ENCODE peak calls at places on chromosomes 1 and 21, in four cellular contexts. A is K562, L is A549, N is WTC11. Z is an unnamed sample.

GRCh38 chr1:195962051-195962450 is 646.2 kb downstream of the KCNT2 start:
- DNase-seq in A (peak), L (peak), N (no peak), Z (no peak)

GRCh38 chr1:172398193-172398592 is 22.3 kb upstream of the C1orf105 start:
- DNase-seq in A (no peak), L (no peak), N (no peak), Z (no peak)

GRCh38 chr1:93997756-93998155 is 88.5 kb upstream of the GCLM start:
- DNase-seq in A (no peak), L (no peak), N (no peak), Z (no peak)

GRCh38 chr1:48216276-48216675 is 6.2 kb upstream of the SLC5A9 start:
- DNase-seq in A (no peak), L (no peak), N (no peak), Z (no peak)

GRCh38 chr1:209674957-209675566 is at the start of gene G0S2:
- DNase-seq in A (peak), L (no peak), N (peak), Z (no peak)

GRCh38 chr1:167666416-167666815 is 36.4 kb downstream of the RCSD1 start:
- DNase-seq in A (no peak), L (no peak), N (no peak), Z (no peak)

GRCh38 chr1:32695098-32695904 is 7.3 kb downstream of the SYNC start:
- DNase-seq in A (peak), L (no peak), N (no peak), Z (peak)

GRCh38 chr21:36069713-36070573 is at the start of gene CBR1:
- DNase-seq in A (peak), L (peak), N (peak), Z (peak)

GRCh38 chr1:89941110-89941770 is 53.7 kb upstream of the ZNF326 start:
- DNase-seq in A (peak), L (no peak), N (no peak), Z (no peak)

GRCh38 chr21:40466893-40467483 is 380.0 kb downstream of the DSCAM start:
- DNase-seq in A (peak), L (peak), N (no peak), Z (no peak)

GRCh38 chr1:201608635-201609395 is 69.9 kb downstream of the NAV1 start:
- DNase-seq in A (no peak), L (no peak), N (no peak), Z (no peak)

GRCh38 chr1:53378061-53378460 is 50.2 kb upstream of the LRP8 start:
- DNase-seq in A (no peak), L (no peak), N (peak), Z (no peak)

GRCh38 chr1:231733063-231733462 is 106.5 kb downstream of the DISC1 start:
- DNase-seq in A (no peak), L (no peak), N (no peak), Z (no peak)

GRCh38 chr21:27021046-27021445 is 54.2 kb upstream of the ADAMTS5 start:
- DNase-seq in A (no peak), L (no peak), N (no peak), Z (no peak)

GRCh38 chr1:113859478-113860175 is 11.9 kb downstream of the PTPN22 start:
- DNase-seq in A (peak), L (no peak), N (no peak), Z (no peak)

GRCh38 chr1:228758451-228758850 is 23.2 kb downstream of the RHOU start:
- DNase-seq in A (no peak), L (no peak), N (no peak), Z (no peak)

GRCh38 chr1:15748264-15748663 is 6.0 kb downstream of the TMEM82 start:
- DNase-seq in A (no peak), L (no peak), N (no peak), Z (no peak)

GRCh38 chr21:39969691-39970364 is 102.6 kb downstream of the PCP4 start:
- DNase-seq in A (no peak), L (no peak), N (no peak), Z (no peak)

GRCh38 chr1:16138772-16139221 is 17.1 kb downstream of the EPHA2 start:
- DNase-seq in A (no peak), L (no peak), N (no peak), Z (no peak)

GRCh38 chr1:39282537-39283216 is 78.2 kb downstream of the MACF1 start:
- DNase-seq in A (no peak), L (no peak), N (no peak), Z (peak)

GRCh38 chr1:99781798-99782197 is 15.4 kb upstream of the FRRS1 start:
- DNase-seq in A (no peak), L (no peak), N (no peak), Z (no peak)

GRCh38 chr1:168811213-168811612 is 82.2 kb upstream of the DPT start:
- DNase-seq in A (no peak), L (peak), N (no peak), Z (peak)

GRCh38 chr1:93668121-93668520 is 13.5 kb downstream of the BCAR3 start:
- DNase-seq in A (no peak), L (no peak), N (no peak), Z (no peak)

GRCh38 chr1:3548156-3548893 is 63.0 kb downstream of the MEGF6 start:
- DNase-seq in A (no peak), L (no peak), N (peak), Z (no peak)

GRCh38 chr1:206754011-206754410 is 16.6 kb upstream of the IL19 start:
- DNase-seq in A (no peak), L (no peak), N (no peak), Z (no peak)

GRCh38 chr1:22471078-22471477 is 19.4 kb downstream of the ZBTB40 start:
- DNase-seq in A (peak), L (no peak), N (no peak), Z (no peak)

GRCh38 chr1:151134396-151134795 is 12.0 kb downstream of the SEMA6C start:
- DNase-seq in A (no peak), L (no peak), N (no peak), Z (no peak)

GRCh38 chr1:161420763-161421455 is 53.2 kb upstream of the CFAP126 start:
- DNase-seq in A (peak), L (peak), N (peak), Z (no peak)

GRCh38 chr1:219697667-219698066 is 84.8 kb upstream of the ZC3H11B start:
- DNase-seq in A (no peak), L (no peak), N (no peak), Z (no peak)

GRCh38 chr1:31264790-31265386 is 25.2 kb upstream of the NKAIN1 start:
- DNase-seq in A (no peak), L (no peak), N (no peak), Z (no peak)

GRCh38 chr1:15038232-15039016 is 115.1 kb upstream of the TMEM51 start:
- DNase-seq in A (peak), L (peak), N (peak), Z (peak)

GRCh38 chr1:95742591-95743089 is 508.6 kb downstream of the RWDD3 start:
- DNase-seq in A (no peak), L (peak), N (no peak), Z (no peak)

GRCh38 chr1:100398648-100399047 is 46.3 kb downstream of the CDC14A start:
- DNase-seq in A (peak), L (no peak), N (no peak), Z (no peak)

GRCh38 chr21:44845418-44846200 is 27.7 kb upstream of the SUMO3 start:
- DNase-seq in A (peak), L (peak), N (peak), Z (peak)

GRCh38 chr1:183932412-183932811 is 105.1 kb downstream of the COLGALT2 start:
- DNase-seq in A (no peak), L (no peak), N (no peak), Z (no peak)

GRCh38 chr21:42463861-42464515 is 32.0 kb downstream of the RSPH1 start:
- DNase-seq in A (peak), L (peak), N (peak), Z (peak)

GRCh38 chr1:60279798-60280197 is 206.2 kb upstream of the C1orf87 start:
- DNase-seq in A (no peak), L (no peak), N (no peak), Z (no peak)

GRCh38 chr1:150234647-150235435 is 1.1 kb downstream of the ANP32E start:
- DNase-seq in A (peak), L (peak), N (peak), Z (peak)

GRCh38 chr1:27883536-27884181 is 11.3 kb downstream of the THEMIS2 start:
- DNase-seq in A (no peak), L (no peak), N (no peak), Z (no peak)

GRCh38 chr1:27885620-27886352 is 13.4 kb downstream of the THEMIS2 start:
- DNase-seq in A (no peak), L (no peak), N (no peak), Z (no peak)

GRCh38 chr1:27885114-27885528 is 12.8 kb downstream of the THEMIS2 start:
- DNase-seq in A (no peak), L (no peak), N (no peak), Z (no peak)

GRCh38 chr1:27882543-27882903 is 10.2 kb downstream of the THEMIS2 start:
- DNase-seq in A (no peak), L (no peak), N (no peak), Z (no peak)

GRCh38 chr1:27884182-27884954 is 12.0 kb downstream of the THEMIS2 start:
- DNase-seq in A (no peak), L (no peak), N (no peak), Z (no peak)
- TF ChIP-seq HMGXB4 in A (no peak), L (no peak), N (no peak), Z (no peak)

DNA sequence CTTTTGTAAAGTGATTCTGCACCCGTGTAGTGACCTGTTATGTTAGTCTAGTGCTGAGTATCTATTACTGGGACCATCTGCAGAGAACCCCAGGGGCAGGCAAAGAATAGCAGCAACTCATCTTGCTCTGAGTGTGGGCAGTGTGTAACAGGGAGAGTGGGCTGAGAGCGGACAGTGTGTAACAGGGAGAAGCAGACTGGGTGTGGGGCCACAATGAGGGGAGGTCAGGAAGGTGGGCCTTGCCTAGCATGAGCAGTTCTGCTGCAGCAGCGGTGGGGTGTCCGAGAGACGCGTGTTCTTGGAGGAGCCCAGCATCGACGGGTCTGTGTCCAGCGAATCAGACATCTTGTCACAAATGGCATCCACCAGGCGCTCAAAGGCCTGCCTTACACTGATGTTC is 41.2 kb upstream of the NRDC start:
- DNase-seq in A (no peak), L (no peak), N (no peak), Z (no peak)
- TF ChIP-seq HMGXB4 in A (no peak), L (no peak), N (no peak), Z (no peak)

GRCh38 chr1:67484492-67484891 is 54.3 kb upstream of the SERBP1 start:
- DNase-seq in A (no peak), L (no peak), N (no peak), Z (no peak)

GRCh38 chr1:67485046-67485811 is 55.0 kb upstream of the SERBP1 start:
- DNase-seq in A (no peak), L (no peak), N (no peak), Z (no peak)

GRCh38 chr1:67493148-67493547 is 62.9 kb upstream of the SERBP1 start:
- DNase-seq in A (no peak), L (no peak), N (no peak), Z (no peak)

GRCh38 chr1:67491280-67491679 is 61.1 kb upstream of the SERBP1 start:
- DNase-seq in A (no peak), L (no peak), N (no peak), Z (no peak)

DNA sequence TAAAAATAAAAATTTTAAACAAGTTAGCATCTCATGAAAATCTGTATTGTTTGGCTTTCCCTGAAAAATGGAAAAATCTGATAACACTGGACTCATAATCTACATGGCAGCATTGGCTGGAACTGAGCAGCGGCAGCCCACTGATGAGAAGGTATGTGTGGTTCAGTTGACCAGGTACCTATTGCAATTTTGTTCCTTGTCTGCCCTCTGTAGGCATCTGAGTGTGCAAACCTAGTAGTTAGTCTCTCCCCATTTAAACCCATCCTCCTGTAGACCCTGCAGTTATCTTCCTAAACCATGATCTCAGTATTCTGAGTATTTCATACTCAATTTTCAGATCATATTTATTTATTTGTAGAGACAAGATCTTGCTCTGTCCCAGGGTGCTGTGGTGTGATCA is 59.4 kb upstream of the SERBP1 start:
- DNase-seq in A (peak), L (no peak), N (no peak), Z (peak)
- TF ChIP-seq HMGXB4 in A (no peak), L (no peak), N (no peak), Z (no peak)

DNA sequence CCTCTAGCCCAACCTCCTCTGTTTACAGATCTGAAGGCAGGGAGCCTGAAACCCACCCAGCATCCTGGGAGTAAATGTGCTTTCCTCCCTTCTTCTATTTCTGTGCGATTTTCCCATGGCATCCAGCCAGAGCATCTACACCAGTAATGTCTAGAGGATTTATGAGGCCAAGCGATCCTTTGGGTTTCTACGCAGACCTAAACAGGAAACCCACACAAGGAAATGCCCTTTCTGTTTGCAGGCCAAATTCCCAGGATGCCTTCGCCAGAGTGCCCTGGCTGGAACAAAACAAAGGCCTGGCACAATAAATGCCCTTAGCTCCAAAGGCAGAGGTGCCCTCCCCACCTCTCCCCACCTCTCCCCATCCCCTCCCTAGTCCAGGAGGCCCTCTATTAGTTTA is 110.5 kb upstream of the CDC42BPA start:
- DNase-seq in A (no peak), L (peak), N (no peak), Z (peak)
- TF ChIP-seq HMGXB4 in A (no peak), L (no peak), N (no peak), Z (no peak)